ENCODE peak calls at places on chromosomes 4 and X, in five cellular contexts. B, I, P, M and S are unnamed samples.

GRCh38 chr4:57405359-57405758 is 295.2 kb upstream of the IGFBP7 start:
- DNase-seq in P (no peak), B (no peak), I (no peak), M (peak; percentile 88), S (no peak)

GRCh38 chr4:74665346-74665745 is 129.0 kb downstream of the BTC start:
- DNase-seq in M (no peak), I (no peak), B (no peak), P (no peak), S (no peak)

GRCh38 chr4:154329939-154330338 is 161.7 kb downstream of the DCHS2 start:
- DNase-seq in B (no peak), I (no peak), M (no peak), P (no peak), S (no peak)

GRCh38 chrX:74450803-74451449 is 29.6 kb downstream of the SLC16A2 start:
- DNase-seq in B (no peak), P (no peak), I (no peak), M (peak; percentile 56), S (no peak)

GRCh38 chrX:140495739-140496138 is 9.1 kb downstream of the SOX3 start:
- DNase-seq in B (no peak), I (no peak), M (no peak), P (no peak), S (no peak)

GRCh38 chr4:3108211-3108610 is 33.7 kb downstream of the HTT start:
- DNase-seq in P (no peak), B (no peak), I (no peak), M (no peak), S (no peak)

GRCh38 chrX:139844163-139844562 is 88.7 kb downstream of the ATP11C start:
- DNase-seq in M (no peak), B (peak; percentile 3), I (no peak), P (no peak), S (no peak)

GRCh38 chr4:7067147-7067522 is 729 bp downstream of the GRPEL1 start:
- DNase-seq in P (no peak), I (no peak), B (no peak), M (no peak), S (no peak)

GRCh38 chr4:110533940-110534339 is 58.0 kb downstream of the ENPEP start:
- DNase-seq in M (peak; percentile 40), B (peak; percentile 54), P (no peak), I (peak; percentile 79), S (peak; percentile 70)

GRCh38 chr4:23934915-23935314 is 45.1 kb upstream of the PPARGC1A start:
- DNase-seq in P (no peak), M (no peak), I (peak; percentile 93), B (no peak), S (no peak)

GRCh38 chr4:138741366-138741765 is 274.2 kb upstream of the NOCT start:
- DNase-seq in M (no peak), I (no peak), P (no peak), B (no peak), S (no peak)

GRCh38 chr4:159463235-159463634 is 360.4 kb downstream of the RAPGEF2 start:
- DNase-seq in B (no peak), P (no peak), M (no peak), I (peak; percentile 42), S (no peak)

GRCh38 chrX:68698955-68699354 is 51.5 kb downstream of the STARD8 start:
- DNase-seq in B (no peak), I (peak; percentile 60), P (no peak), M (no peak), S (no peak)

GRCh38 chr4:98728433-98728832 is 70.0 kb upstream of the TSPAN5 start:
- DNase-seq in P (no peak), M (no peak), B (no peak), I (peak; percentile 68), S (no peak)

GRCh38 chr4:5636766-5637670 is 71.3 kb downstream of the EVC2 start:
- DNase-seq in P (no peak), B (no peak), I (no peak), M (no peak), S (no peak)

GRCh38 chr4:39637572-39638357 is 900 bp downstream of the SMIM14 start:
- DNase-seq in P (peak; percentile 10), I (peak; percentile 89), B (no peak), M (no peak), S (peak; percentile 38)

GRCh38 chrX:119942831-119943184 is 743 bp downstream of the NKAP start:
- DNase-seq in I (no peak), P (no peak), M (no peak), B (peak; percentile 13), S (no peak)

GRCh38 chrX:129981207-129981553 is 1.3 kb upstream of the BCORL1 start:
- DNase-seq in P (no peak), I (no peak), B (no peak), M (no peak), S (no peak)

GRCh38 chr4:80611366-80611765 is 275.8 kb downstream of the CFAP299 start:
- DNase-seq in B (peak; percentile 97), M (no peak), P (no peak), I (no peak), S (no peak)

GRCh38 chrX:3788494-3789233 is 75.2 kb upstream of the PRKX start:
- DNase-seq in P (peak; percentile 29), M (no peak), I (peak; percentile 65), B (no peak), S (no peak)

GRCh38 chrX:50697691-50698090 is 116.3 kb downstream of the SHROOM4 start:
- DNase-seq in I (peak; percentile 85), M (peak; percentile 17), P (no peak), B (no peak), S (no peak)

GRCh38 chr4:5472166-5472565 is 236.2 kb downstream of the EVC2 start:
- DNase-seq in P (no peak), M (no peak), I (no peak), B (no peak), S (no peak)

GRCh38 chr4:83025563-83025962 is 9.4 kb upstream of the COPS4 start:
- DNase-seq in M (no peak), B (peak; percentile 30), I (no peak), P (no peak), S (no peak)

GRCh38 chr4:181821039-181822004 is 421.9 kb upstream of the TENM3 start:
- DNase-seq in M (no peak), I (no peak), P (no peak), B (no peak), S (peak; percentile 73)

GRCh38 chrX:76279007-76279406 is 106.1 kb downstream of the PBDC1 start:
- DNase-seq in B (peak; percentile 37), P (peak; percentile 46), I (peak; percentile 76), M (no peak), S (peak; percentile 60)

GRCh38 chr4:82797591-82798081 is 960 bp downstream of the SCD5 start:
- DNase-seq in B (no peak), I (peak; percentile 55), P (peak; percentile 5), M (no peak), S (no peak)

GRCh38 chr4:8837181-8837811 is 34.3 kb downstream of the HMX1 start:
- DNase-seq in I (peak; percentile 59), P (no peak), M (no peak), B (no peak), S (no peak)

GRCh38 chrX:54182194-54182863 is 725 bp downstream of the FAM120C start:
- DNase-seq in B (peak; percentile 72), I (peak; percentile 60), M (no peak), P (peak; percentile 66), S (peak; percentile 56)

GRCh38 chr4:8281519-8282133 is 12.1 kb downstream of the HTRA3 start:
- DNase-seq in B (no peak), I (no peak), M (no peak), P (no peak), S (no peak)

GRCh38 chr4:151659631-151660030 is 101.2 kb downstream of the GATB start:
- DNase-seq in B (no peak), I (no peak), M (no peak), P (no peak), S (no peak)

DNA sequence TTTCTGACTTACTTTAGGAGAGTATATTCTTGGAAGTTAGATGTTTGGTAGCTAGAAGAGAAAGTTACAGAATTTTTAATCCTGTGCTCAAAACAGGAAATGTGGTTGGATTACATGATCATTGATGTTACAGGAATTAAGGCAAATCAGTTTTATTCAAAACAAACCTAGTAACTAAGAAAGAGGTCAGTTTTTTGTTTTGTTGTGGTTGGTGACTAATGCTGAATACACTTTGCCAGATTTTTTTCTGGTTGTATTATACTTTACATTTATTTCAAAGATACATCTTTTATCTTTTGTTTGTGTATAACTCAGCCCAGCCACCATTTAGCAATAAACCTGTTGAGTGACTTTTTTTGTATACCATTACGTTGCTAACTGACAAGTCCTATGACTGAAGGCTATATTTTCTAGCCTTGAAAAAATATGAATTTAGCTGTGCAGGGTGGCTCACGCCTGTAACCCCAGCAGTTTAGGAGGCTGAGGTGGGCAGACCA is 116.7 kb downstream of the KLHL8 start:
- DNase-seq in M (peak; percentile 55), B (no peak), P (no peak), I (no peak), S (no peak)
- H3K4me1 ChIP-seq in M (peaks cover 45% of the 10 kb centered on the region), B (peaks cover 10% of the 10 kb centered on the region), P (peaks cover 29% of the 10 kb centered on the region), I (no peaks in the 10 kb centered on the region), S (no peaks in the 10 kb centered on the region)

GRCh38 chr4:145230726-145231125 is 50.3 kb upstream of the OTUD4 start:
- DNase-seq in P (no peak), B (no peak), M (no peak), I (no peak), S (no peak)
- H3K4me3 ChIP-seq in P (no peak overlapping the region), B (no peak overlapping the region), M (no peak overlapping the region), I (no peak overlapping the region), S (no peak overlapping the region)

GRCh38 chrX:24377911-24378468 is 17.6 kb downstream of the SUPT20HL1 start:
- DNase-seq in P (no peak), M (no peak), B (no peak), I (no peak), S (no peak)
- H3K4me1 ChIP-seq in P (no peaks in the 10 kb centered on the region), M (no peaks in the 10 kb centered on the region), B (no peaks in the 10 kb centered on the region), I (no peaks in the 10 kb centered on the region), S (no peaks in the 10 kb centered on the region)

DNA sequence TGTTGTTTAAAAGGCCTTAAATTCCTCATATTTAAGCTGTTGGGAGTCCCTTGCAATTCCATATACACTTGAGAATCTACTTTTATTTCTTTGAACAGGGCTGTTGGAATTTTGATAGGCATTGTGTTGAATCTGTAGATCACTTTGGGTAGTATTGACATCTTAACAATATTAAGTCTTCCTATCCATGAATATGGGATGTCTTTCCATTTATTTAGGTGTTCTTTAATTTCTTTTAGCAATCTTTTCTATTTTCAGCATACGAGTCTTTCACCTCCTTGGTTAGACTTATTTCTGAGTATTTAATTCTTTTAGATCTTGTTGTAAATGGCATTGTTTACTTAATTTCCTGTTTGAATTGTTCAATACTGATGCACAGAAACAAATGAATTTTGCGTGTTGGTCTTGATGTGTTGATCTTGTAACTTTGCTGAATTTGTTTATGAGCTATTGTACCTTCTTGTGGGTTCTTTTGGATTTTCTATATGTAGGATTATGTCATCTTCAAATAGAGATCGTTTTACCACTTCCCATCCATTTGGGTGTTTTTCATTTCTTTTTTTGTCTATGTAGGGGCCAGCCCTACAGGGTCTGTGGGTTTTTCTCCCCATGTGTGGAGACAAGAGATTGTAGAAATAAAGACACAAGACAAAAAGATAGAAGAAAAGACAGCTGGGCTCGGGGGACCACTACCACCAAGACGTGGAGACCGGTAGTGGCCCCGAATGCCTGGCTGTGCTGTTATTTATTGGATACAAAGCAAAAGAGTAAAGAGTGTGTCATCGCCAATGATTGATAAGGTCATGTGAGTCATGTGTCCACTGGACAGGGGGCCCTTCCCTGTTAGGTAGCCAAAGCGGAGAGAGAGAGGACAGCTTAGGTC is 18.2 kb upstream of the CTBP1 start:
- DNase-seq in B (no peak), P (no peak), I (no peak), M (no peak), S (no peak)
- H3K4me3 ChIP-seq in B (peak overlapping the region; percentile 61), P (no peak overlapping the region), I (no peak overlapping the region), M (no peak overlapping the region), S (peak overlapping the region; percentile 43)